ENCODE peak calls at places on chromosomes 4 and X, in eight cellular contexts. P is cardiac septum; N is kidney tubule cell; R is activated T-helper 1 cell treated with anti-CD3 and anti-CD28 coated beads, Interleukin-2, amount 50 U/mL, for 16 hours; Q is ACHN; D is GM12865; M is amniotic stem cell; O is AML-193. H is an unnamed sample.

GRCh38 chr4:142509881-142510280 is 336.2 kb downstream of the INPP4B start:
- DNase-seq in R (no peak), M (no peak), P (no peak), O (no peak), D (no peak), N (no peak), Q (no peak), H (no peak)

GRCh38 chrX:107597791-107598190 is 30.5 kb upstream of the PRPS1 start:
- DNase-seq in D (no peak), O (no peak), Q (no peak), R (no peak), P (no peak), M (no peak), N (no peak), H (no peak)

GRCh38 chr4:70902577-70903281 is 560 bp downstream of the MOB1B start:
- DNase-seq in P (peak), R (no peak), Q (peak), M (no peak), D (no peak), O (no peak), N (peak), H (no peak)

GRCh38 chrX:113305496-113305895 is 464.9 kb upstream of the AMOT start:
- DNase-seq in M (peak), O (no peak), D (no peak), N (peak), R (no peak), P (no peak), Q (peak), H (peak)

GRCh38 chrX:132270699-132271098 is 51.5 kb upstream of the RAP2C start:
- DNase-seq in Q (no peak), N (peak), D (no peak), O (no peak), M (peak), P (no peak), R (no peak), H (peak)

GRCh38 chrX:51694254-51694653 is 11.6 kb upstream of the CENPVL2 start:
- DNase-seq in R (no peak), N (no peak), D (no peak), M (no peak), O (no peak), Q (no peak), P (no peak), H (no peak)

GRCh38 chr4:105546086-105546485 is 6.3 kb upstream of the ARHGEF38 start:
- DNase-seq in N (no peak), D (no peak), O (no peak), P (no peak), Q (no peak), M (no peak), R (no peak), H (no peak)

GRCh38 chrX:2391869-2392606 is 108.7 kb downstream of the DHRSX start:
- DNase-seq in D (no peak), O (no peak), M (no peak), N (peak), Q (peak), P (no peak), R (no peak), H (peak)

GRCh38 chrX:1581132-1581531 is 10.3 kb upstream of the AKAP17A start:
- DNase-seq in N (peak), R (peak), Q (peak), D (peak), P (no peak), O (peak), M (no peak), H (no peak)

GRCh38 chr4:67030636-67031035 is 514.7 kb downstream of the CENPC start:
- DNase-seq in R (no peak), O (no peak), N (no peak), M (no peak), P (no peak), Q (no peak), D (no peak), H (no peak)

GRCh38 chr4:31328921-31329320 is 608.8 kb downstream of the PCDH7 start:
- DNase-seq in R (no peak), O (no peak), N (no peak), P (no peak), M (no peak), Q (no peak), D (no peak), H (no peak)

GRCh38 chr4:86482851-86483490 is 111.1 kb upstream of the PTPN13 start:
- DNase-seq in M (no peak), R (no peak), N (no peak), P (no peak), O (peak), Q (peak), D (no peak), H (no peak)

H was measured in BJ.